ENCODE peak calls at places on chromosomes 2 and 18, in four cellular contexts. B, O, Q and P are unnamed samples.

GRCh38 chr18:36410346-36410745 is 112.8 kb downstream of the FHOD3 start:
- DNase-seq in B (no peak), O (no peak), Q (no peak), P (no peak)

GRCh38 chr2:223888251-223888650 is 50.9 kb upstream of the AP1S3 start:
- DNase-seq in B (no peak), O (no peak), Q (no peak), P (no peak)

GRCh38 chr2:140033638-140034037 is 1253.4 kb upstream of the NXPH2 start:
- DNase-seq in B (no peak), O (no peak), Q (no peak), P (no peak)

GRCh38 chr2:176650101-176650500 is 380.9 kb downstream of the MTX2 start:
- DNase-seq in B (no peak), O (no peak), Q (no peak), P (no peak)

GRCh38 chr2:529425-529824 is 147.8 kb downstream of the TMEM18 start:
- DNase-seq in B (no peak), O (no peak), Q (peak; percentile 58), P (no peak)

GRCh38 chr18:63994783-63995399 is 25.0 kb downstream of the SERPINB8 start:
- DNase-seq in B (peak; percentile 74), O (no peak), Q (peak; percentile 89), P (peak; percentile 18)

GRCh38 chr2:40343904-40344303 is 108.0 kb downstream of the SLC8A1 start:
- DNase-seq in B (no peak), O (no peak), Q (no peak), P (no peak)

GRCh38 chr2:150007815-150008430 is 420.3 kb upstream of the MMADHC start:
- DNase-seq in B (no peak), O (no peak), Q (no peak), P (no peak)

GRCh38 chr2:201971516-201972228 is 62.0 kb upstream of the FZD7 start:
- DNase-seq in B (no peak), O (no peak), Q (no peak), P (no peak)

GRCh38 chr18:34492652-34493051 is 217.4 kb upstream of the DTNA start:
- DNase-seq in B (no peak), O (no peak), Q (no peak), P (no peak)

GRCh38 chr18:48663931-48664847 is 125.4 kb downstream of the CTIF start:
- DNase-seq in B (peak; percentile 93), O (no peak), Q (peak; percentile 87), P (peak; percentile 66)

GRCh38 chr2:36294290-36294689 is 61.3 kb upstream of the CRIM1 start:
- DNase-seq in B (no peak), O (no peak), Q (no peak), P (no peak)